ENCODE peak calls at places on chromosomes 7 and 10, in four cellular contexts. S is H54, I is ACHN, C is amniotic stem cell. E is an unnamed sample.

GRCh38 chr10:46555713-46556514 is 544 bp downstream of the GPRIN2 start:
- DNase-seq in S (no peak), I (no peak), C (no peak), E (no peak)

GRCh38 chr10:15745748-15746147 is 26.0 kb upstream of the ITGA8 start:
- DNase-seq in S (no peak), I (no peak), C (no peak), E (peak)

GRCh38 chr10:69345402-69345801 is 67.1 kb downstream of the HK1 start:
- DNase-seq in S (no peak), I (no peak), C (no peak), E (no peak)

GRCh38 chr7:78350926-78351325 is 552.4 kb downstream of the PHTF2 start:
- DNase-seq in S (no peak), I (no peak), C (no peak), E (no peak)

GRCh38 chr7:146554568-146554967 is 438.0 kb downstream of the CNTNAP2 start:
- DNase-seq in S (no peak), I (no peak), C (no peak), E (no peak)

GRCh38 chr7:74379938-74380337 is 73.8 kb upstream of the GTF2IRD1 start:
- DNase-seq in S (no peak), I (no peak), C (no peak), E (no peak)

GRCh38 chr7:133552079-133552478 is 299.2 kb downstream of the EXOC4 start:
- DNase-seq in S (no peak), I (no peak), C (no peak), E (no peak)

GRCh38 chr10:125534515-125534914 is 148.4 kb downstream of the TEX36 start:
- DNase-seq in S (no peak), I (no peak), C (no peak), E (no peak)

GRCh38 chr10:3424102-3424803 is 251.7 kb upstream of the PITRM1 start:
- DNase-seq in S (peak), I (no peak), C (no peak), E (no peak)

GRCh38 chr10:72045586-72045985 is 42.8 kb downstream of the SPOCK2 start:
- DNase-seq in S (no peak), I (no peak), C (no peak), E (no peak)

GRCh38 chr10:11678074-11678793 is 63.9 kb upstream of the ECHDC3 start:
- DNase-seq in S (no peak), I (no peak), C (no peak), E (no peak)

GRCh38 chr7:106071356-106071998 is 40.6 kb downstream of the SYPL1 start:
- DNase-seq in S (no peak), I (no peak), C (no peak), E (no peak)

GRCh38 chr7:1725199-1725701 is 55.2 kb downstream of the ELFN1 start:
- DNase-seq in S (no peak), I (no peak), C (no peak), E (no peak)

GRCh38 chr10:133225707-133226191 is 4.3 kb upstream of the UTF1 start:
- DNase-seq in S (no peak), I (no peak), C (no peak), E (no peak)

GRCh38 chr10:22611425-22612111 is 102.8 kb downstream of the PIP4K2A start:
- DNase-seq in S (no peak), I (no peak), C (no peak), E (no peak)

GRCh38 chr10:75234683-75235374 is 928 bp downstream of the COMTD1 start:
- DNase-seq in S (no peak), I (no peak), C (no peak), E (no peak)

GRCh38 chr10:89904755-89905154 is 203.4 kb downstream of the KIF20B start:
- DNase-seq in S (no peak), I (no peak), C (no peak), E (no peak)